ENCODE peak calls at places on chromosomes 16 and 17, in nine cellular contexts. One of them, this sample, is unnamed. For H3K9me3, the result is how much of the 10 kb centered on the place peaks cover.

GRCh38 chr17:16351831-16352230 is 1.4 kb downstream of the CENPV start:
- DNase-seq in lung: no peak
- DNase-seq in heart left ventricle: no peak
- DNase-seq in tibial nerve: no peak
- DNase-seq in aorta: no peak
- DNase-seq in CD8-positive, alpha-beta T cell: no peak
- DNase-seq in naive thymus-derived CD4-positive, alpha-beta T cell: no peak
- DNase-seq in upper lobe of right lung: no peak
- DNase-seq in PC-3: no peak
- DNase-seq in this sample: no peak

GRCh38 chr16:57938936-57939871 is 31.7 kb downstream of the CNGB1 start:
- DNase-seq in lung: peak
- DNase-seq in heart left ventricle: peak
- DNase-seq in tibial nerve: peak
- DNase-seq in aorta: peak
- DNase-seq in CD8-positive, alpha-beta T cell: no peak
- DNase-seq in naive thymus-derived CD4-positive, alpha-beta T cell: no peak
- DNase-seq in upper lobe of right lung: peak
- DNase-seq in PC-3: peak
- DNase-seq in this sample: no peak

GRCh38 chr17:63178530-63178929 is 212.5 kb downstream of the TANC2 start:
- DNase-seq in lung: no peak
- DNase-seq in heart left ventricle: no peak
- DNase-seq in tibial nerve: no peak
- DNase-seq in aorta: no peak
- DNase-seq in CD8-positive, alpha-beta T cell: no peak
- DNase-seq in naive thymus-derived CD4-positive, alpha-beta T cell: no peak
- DNase-seq in upper lobe of right lung: no peak
- DNase-seq in PC-3: no peak
- DNase-seq in this sample: no peak

GRCh38 chr17:19904924-19905323 is 37.2 kb upstream of the ULK2 start:
- DNase-seq in lung: no peak
- DNase-seq in heart left ventricle: peak
- DNase-seq in tibial nerve: peak
- DNase-seq in aorta: peak
- DNase-seq in CD8-positive, alpha-beta T cell: no peak
- DNase-seq in naive thymus-derived CD4-positive, alpha-beta T cell: no peak
- DNase-seq in upper lobe of right lung: peak
- DNase-seq in PC-3: no peak
- DNase-seq in this sample: no peak

GRCh38 chr17:79154446-79154845 is 79.8 kb downstream of the ENGASE start:
- DNase-seq in lung: no peak
- DNase-seq in heart left ventricle: peak
- DNase-seq in tibial nerve: no peak
- DNase-seq in aorta: no peak
- DNase-seq in CD8-positive, alpha-beta T cell: no peak
- DNase-seq in naive thymus-derived CD4-positive, alpha-beta T cell: no peak
- DNase-seq in upper lobe of right lung: peak
- DNase-seq in PC-3: no peak
- DNase-seq in this sample: no peak

GRCh38 chr16:66948034-66948821 is 12.8 kb upstream of the CES3 start:
- DNase-seq in lung: no peak
- DNase-seq in heart left ventricle: no peak
- DNase-seq in tibial nerve: no peak
- DNase-seq in aorta: no peak
- DNase-seq in CD8-positive, alpha-beta T cell: no peak
- DNase-seq in naive thymus-derived CD4-positive, alpha-beta T cell: no peak
- DNase-seq in upper lobe of right lung: no peak
- DNase-seq in PC-3: no peak
- DNase-seq in this sample: no peak

GRCh38 chr16:140175-140857 is 1.8 kb upstream of the NPRL3 start:
- DNase-seq in lung: no peak
- DNase-seq in heart left ventricle: no peak
- DNase-seq in tibial nerve: no peak
- DNase-seq in aorta: no peak
- DNase-seq in CD8-positive, alpha-beta T cell: no peak
- DNase-seq in naive thymus-derived CD4-positive, alpha-beta T cell: no peak
- DNase-seq in upper lobe of right lung: no peak
- DNase-seq in PC-3: no peak
- DNase-seq in this sample: no peak

GRCh38 chr17:19433727-19434340 is 22.8 kb downstream of the RNF112 start:
- DNase-seq in lung: no peak
- DNase-seq in heart left ventricle: no peak
- DNase-seq in tibial nerve: no peak
- DNase-seq in aorta: no peak
- DNase-seq in CD8-positive, alpha-beta T cell: no peak
- DNase-seq in naive thymus-derived CD4-positive, alpha-beta T cell: no peak
- DNase-seq in upper lobe of right lung: no peak
- DNase-seq in PC-3: no peak
- DNase-seq in this sample: no peak

GRCh38 chr17:77356109-77356689 is 215.4 kb downstream of the SEC14L1 start:
- DNase-seq in lung: peak
- DNase-seq in heart left ventricle: peak
- DNase-seq in tibial nerve: no peak
- DNase-seq in aorta: no peak
- DNase-seq in CD8-positive, alpha-beta T cell: no peak
- DNase-seq in naive thymus-derived CD4-positive, alpha-beta T cell: no peak
- DNase-seq in upper lobe of right lung: no peak
- DNase-seq in PC-3: peak
- DNase-seq in this sample: no peak

GRCh38 chr17:36975922-36976515 is 27.3 kb downstream of the AATF start:
- DNase-seq in lung: no peak
- DNase-seq in heart left ventricle: no peak
- DNase-seq in tibial nerve: no peak
- DNase-seq in aorta: no peak
- DNase-seq in CD8-positive, alpha-beta T cell: no peak
- DNase-seq in naive thymus-derived CD4-positive, alpha-beta T cell: no peak
- DNase-seq in upper lobe of right lung: no peak
- DNase-seq in PC-3: no peak
- DNase-seq in this sample: no peak

GRCh38 chr17:42310281-42311156 is 22.2 kb downstream of the STAT5A start:
- DNase-seq in lung: no peak
- DNase-seq in heart left ventricle: no peak
- DNase-seq in tibial nerve: no peak
- DNase-seq in aorta: no peak
- DNase-seq in CD8-positive, alpha-beta T cell: no peak
- DNase-seq in naive thymus-derived CD4-positive, alpha-beta T cell: no peak
- DNase-seq in upper lobe of right lung: no peak
- DNase-seq in PC-3: no peak
- DNase-seq in this sample: no peak

GRCh38 chr17:17950347-17950746 is 21.9 kb downstream of the TOM1L2 start:
- DNase-seq in lung: no peak
- DNase-seq in heart left ventricle: no peak
- DNase-seq in tibial nerve: no peak
- DNase-seq in aorta: no peak
- DNase-seq in CD8-positive, alpha-beta T cell: no peak
- DNase-seq in naive thymus-derived CD4-positive, alpha-beta T cell: no peak
- DNase-seq in upper lobe of right lung: no peak
- DNase-seq in PC-3: no peak
- DNase-seq in this sample: no peak

GRCh38 chr17:4185656-4186055 is 42.7 kb downstream of the CYB5D2 start:
- DNase-seq in lung: no peak
- DNase-seq in heart left ventricle: no peak
- DNase-seq in tibial nerve: no peak
- DNase-seq in aorta: no peak
- DNase-seq in CD8-positive, alpha-beta T cell: no peak
- DNase-seq in naive thymus-derived CD4-positive, alpha-beta T cell: no peak
- DNase-seq in upper lobe of right lung: peak
- DNase-seq in PC-3: no peak
- DNase-seq in this sample: no peak

GRCh38 chr17:50319630-50320029 is 26.3 kb upstream of the XYLT2 start:
- DNase-seq in lung: no peak
- DNase-seq in heart left ventricle: no peak
- DNase-seq in tibial nerve: no peak
- DNase-seq in aorta: no peak
- DNase-seq in CD8-positive, alpha-beta T cell: no peak
- DNase-seq in naive thymus-derived CD4-positive, alpha-beta T cell: no peak
- DNase-seq in upper lobe of right lung: no peak
- DNase-seq in PC-3: no peak
- DNase-seq in this sample: no peak

DNA sequence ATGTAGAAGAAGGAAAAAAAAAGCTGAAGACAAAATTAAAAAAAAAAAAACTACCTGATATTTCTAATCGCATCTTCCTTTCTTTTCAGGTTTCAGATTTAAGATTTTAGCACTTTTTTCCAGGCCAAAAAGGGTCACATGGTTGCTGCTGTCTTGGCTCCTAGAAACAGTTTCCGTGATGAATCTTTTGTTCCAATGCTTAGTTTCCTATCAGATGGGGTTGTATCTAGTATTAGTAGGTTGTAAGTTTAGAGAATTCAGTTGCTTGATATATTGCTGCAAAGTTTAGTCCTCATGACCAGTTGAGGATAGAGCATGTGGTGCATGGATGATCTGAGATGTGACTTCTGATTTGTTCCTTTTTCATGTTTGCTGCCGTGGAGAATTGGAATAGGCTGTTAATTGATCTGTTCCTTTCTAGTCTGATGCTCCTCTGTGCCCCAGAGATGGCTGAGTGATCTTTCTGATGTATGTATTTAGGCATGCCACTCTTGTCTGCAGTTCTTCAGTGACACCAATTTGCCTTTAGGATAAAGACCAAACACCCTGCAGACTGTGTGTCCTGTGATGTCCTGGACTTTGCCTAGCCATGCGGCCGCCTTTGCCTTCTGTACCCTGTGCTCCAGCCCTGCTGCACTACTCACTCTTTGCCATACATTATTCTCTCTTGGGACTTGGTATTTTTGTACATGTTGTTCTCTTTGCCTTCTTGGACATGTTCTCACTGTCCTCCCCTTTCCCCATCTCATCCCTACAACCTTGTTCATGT is 94.0 kb downstream of the MRTFB start:
- DNase-seq in lung: no peak
- DNase-seq in heart left ventricle: no peak
- DNase-seq in tibial nerve: no peak
- DNase-seq in aorta: no peak
- DNase-seq in CD8-positive, alpha-beta T cell: no peak
- DNase-seq in naive thymus-derived CD4-positive, alpha-beta T cell: no peak
- DNase-seq in upper lobe of right lung: no peak
- DNase-seq in PC-3: no peak
- DNase-seq in this sample: no peak
- H3K9me3 ChIP-seq in lung: under half
- H3K9me3 ChIP-seq in heart left ventricle: under half
- H3K9me3 ChIP-seq in tibial nerve: under half
- H3K9me3 ChIP-seq in aorta: under half
- H3K9me3 ChIP-seq in CD8-positive, alpha-beta T cell: under half
- H3K9me3 ChIP-seq in naive thymus-derived CD4-positive, alpha-beta T cell: under half
- H3K9me3 ChIP-seq in upper lobe of right lung: under half
- H3K9me3 ChIP-seq in PC-3: under half
- H3K9me3 ChIP-seq in this sample: under half

GRCh38 chr16:35730251-35730650 is 2270.8 kb downstream of the TP53TG3F start:
- DNase-seq in lung: no peak
- DNase-seq in heart left ventricle: no peak
- DNase-seq in tibial nerve: no peak
- DNase-seq in aorta: no peak
- DNase-seq in CD8-positive, alpha-beta T cell: no peak
- DNase-seq in naive thymus-derived CD4-positive, alpha-beta T cell: no peak
- DNase-seq in upper lobe of right lung: no peak
- DNase-seq in PC-3: no peak
- DNase-seq in this sample: no peak

GRCh38 chr16:35725949-35726348 is 2266.5 kb downstream of the TP53TG3F start:
- DNase-seq in lung: no peak
- DNase-seq in heart left ventricle: no peak
- DNase-seq in tibial nerve: no peak
- DNase-seq in aorta: no peak
- DNase-seq in CD8-positive, alpha-beta T cell: no peak
- DNase-seq in naive thymus-derived CD4-positive, alpha-beta T cell: no peak
- DNase-seq in upper lobe of right lung: no peak
- DNase-seq in PC-3: no peak
- DNase-seq in this sample: no peak

GRCh38 chr16:35724551-35724950 is 2265.1 kb downstream of the TP53TG3F start:
- DNase-seq in lung: no peak
- DNase-seq in heart left ventricle: no peak
- DNase-seq in tibial nerve: no peak
- DNase-seq in aorta: no peak
- DNase-seq in CD8-positive, alpha-beta T cell: no peak
- DNase-seq in naive thymus-derived CD4-positive, alpha-beta T cell: no peak
- DNase-seq in upper lobe of right lung: no peak
- DNase-seq in PC-3: no peak
- DNase-seq in this sample: no peak
- H3K9me3 ChIP-seq in lung: under half
- H3K9me3 ChIP-seq in heart left ventricle: under half
- H3K9me3 ChIP-seq in tibial nerve: under half
- H3K9me3 ChIP-seq in aorta: under half
- H3K9me3 ChIP-seq in CD8-positive, alpha-beta T cell: under half
- H3K9me3 ChIP-seq in naive thymus-derived CD4-positive, alpha-beta T cell: half or more
- H3K9me3 ChIP-seq in upper lobe of right lung: under half
- H3K9me3 ChIP-seq in PC-3: under half
- H3K9me3 ChIP-seq in this sample: under half

DNA sequence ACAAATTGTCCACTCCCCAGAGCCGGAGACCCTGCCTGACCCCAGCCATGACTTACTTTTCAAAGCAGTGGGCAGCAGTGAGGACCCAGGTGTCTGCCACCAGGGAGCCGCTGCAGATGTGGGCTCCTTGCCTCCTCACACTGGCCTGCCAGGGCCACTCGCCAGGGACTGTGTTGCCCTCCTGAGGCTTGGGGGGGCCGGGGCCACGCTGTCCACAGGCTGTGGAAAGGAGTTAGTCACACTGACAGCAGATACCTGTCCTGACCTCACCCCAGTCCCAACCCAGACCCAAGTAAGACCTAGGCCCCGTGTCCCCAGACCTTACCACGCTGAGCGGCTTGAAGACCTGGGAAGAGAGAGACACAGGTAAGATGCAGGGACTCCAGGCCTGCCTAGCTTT is 1.3 kb downstream of the PRSS53 start:
- DNase-seq in lung: no peak
- DNase-seq in heart left ventricle: no peak
- DNase-seq in tibial nerve: no peak
- DNase-seq in aorta: no peak
- DNase-seq in CD8-positive, alpha-beta T cell: no peak
- DNase-seq in naive thymus-derived CD4-positive, alpha-beta T cell: no peak
- DNase-seq in upper lobe of right lung: no peak
- DNase-seq in PC-3: no peak
- DNase-seq in this sample: no peak
- H3K9me3 ChIP-seq in lung: under half
- H3K9me3 ChIP-seq in heart left ventricle: under half
- H3K9me3 ChIP-seq in tibial nerve: under half
- H3K9me3 ChIP-seq in aorta: under half
- H3K9me3 ChIP-seq in CD8-positive, alpha-beta T cell: under half
- H3K9me3 ChIP-seq in naive thymus-derived CD4-positive, alpha-beta T cell: under half
- H3K9me3 ChIP-seq in upper lobe of right lung: under half
- H3K9me3 ChIP-seq in PC-3: under half
- H3K9me3 ChIP-seq in this sample: under half

GRCh38 chr17:21817791-21818364 is 125.6 kb downstream of the KCNJ18 start:
- DNase-seq in lung: no peak
- DNase-seq in heart left ventricle: no peak
- DNase-seq in tibial nerve: no peak
- DNase-seq in aorta: no peak
- DNase-seq in CD8-positive, alpha-beta T cell: no peak
- DNase-seq in naive thymus-derived CD4-positive, alpha-beta T cell: no peak
- DNase-seq in upper lobe of right lung: no peak
- DNase-seq in PC-3: no peak
- DNase-seq in this sample: no peak

GRCh38 chr17:21815352-21816063 is 123.2 kb downstream of the KCNJ18 start:
- DNase-seq in lung: no peak
- DNase-seq in heart left ventricle: no peak
- DNase-seq in tibial nerve: no peak
- DNase-seq in aorta: no peak
- DNase-seq in CD8-positive, alpha-beta T cell: no peak
- DNase-seq in naive thymus-derived CD4-positive, alpha-beta T cell: no peak
- DNase-seq in upper lobe of right lung: no peak
- DNase-seq in PC-3: no peak
- DNase-seq in this sample: no peak

GRCh38 chr17:21816592-21817567 is 124.6 kb downstream of the KCNJ18 start:
- DNase-seq in lung: no peak
- DNase-seq in heart left ventricle: no peak
- DNase-seq in tibial nerve: no peak
- DNase-seq in aorta: no peak
- DNase-seq in CD8-positive, alpha-beta T cell: no peak
- DNase-seq in naive thymus-derived CD4-positive, alpha-beta T cell: no peak
- DNase-seq in upper lobe of right lung: no peak
- DNase-seq in PC-3: no peak
- DNase-seq in this sample: no peak

GRCh38 chr17:21814776-21815175 is 122.5 kb downstream of the KCNJ18 start:
- DNase-seq in lung: no peak
- DNase-seq in heart left ventricle: no peak
- DNase-seq in tibial nerve: no peak
- DNase-seq in aorta: no peak
- DNase-seq in CD8-positive, alpha-beta T cell: no peak
- DNase-seq in naive thymus-derived CD4-positive, alpha-beta T cell: no peak
- DNase-seq in upper lobe of right lung: no peak
- DNase-seq in PC-3: no peak
- DNase-seq in this sample: no peak
- H3K9me3 ChIP-seq in lung: under half
- H3K9me3 ChIP-seq in heart left ventricle: under half
- H3K9me3 ChIP-seq in tibial nerve: under half
- H3K9me3 ChIP-seq in aorta: under half
- H3K9me3 ChIP-seq in CD8-positive, alpha-beta T cell: under half
- H3K9me3 ChIP-seq in naive thymus-derived CD4-positive, alpha-beta T cell: under half
- H3K9me3 ChIP-seq in upper lobe of right lung: under half
- H3K9me3 ChIP-seq in PC-3: under half
- H3K9me3 ChIP-seq in this sample: under half